ENCODE peak calls at places on chromosomes 16 and 17, in ten cellular contexts. L is H9, Z is heart left ventricle, S is transverse colon, T is gastrocnemius medialis, M is suprapubic skin, I is ascending aorta, C is lung, F is HAP-1, O is neuronal stem cell. U is an unnamed sample.

GRCh38 chr17:7042507-7043194 is 1.2 kb downstream of the SLC16A11 start:
- DNase-seq in S (no peak), Z (no peak), F (no peak), L (peak; percentile 71), M (no peak), T (no peak), I (no peak), O (no peak), C (no peak), U (no peak)

GRCh38 chr17:16267174-16267573 is 50.2 kb downstream of the PIGL start:
- DNase-seq in I (no peak), C (no peak), M (no peak), S (no peak), O (no peak), T (no peak), L (no peak), Z (no peak), F (no peak), U (no peak)

GRCh38 chr17:45319239-45319703 is 2.5 kb upstream of the MAP3K14 start:
- DNase-seq in Z (no peak), T (no peak), S (no peak), L (no peak), C (no peak), I (no peak), F (no peak), O (no peak), M (no peak), U (no peak)

GRCh38 chr16:58510776-58511628 is 4.3 kb upstream of the SETD6 start:
- DNase-seq in I (peak; percentile 56), F (no peak), O (no peak), C (no peak), L (no peak), Z (no peak), T (no peak), M (peak; percentile 63), S (no peak), U (peak; percentile 75)

GRCh38 chr16:86878290-86879160 is 300.2 kb downstream of the FOXL1 start:
- DNase-seq in M (no peak), F (no peak), S (no peak), Z (no peak), C (no peak), O (no peak), I (no peak), T (no peak), L (no peak), U (no peak)

GRCh38 chr16:3017806-3018506 is at the start of gene CLDN6:
- DNase-seq in O (peak; percentile 77), L (peak; percentile 97), T (no peak), C (no peak), I (no peak), S (peak; percentile 32), Z (no peak), F (peak; percentile 65), M (no peak), U (no peak)

GRCh38 chr17:43900183-43900857 is 7.0 kb downstream of the MPP2 start:
- DNase-seq in T (peak; percentile 66), I (peak; percentile 90), L (peak; percentile 96), M (peak; percentile 88), S (peak; percentile 87), O (peak; percentile 89), C (peak; percentile 85), F (peak; percentile 95), Z (peak; percentile 90), U (peak; percentile 94)

GRCh38 chr17:71329310-71330098 is 791.3 kb upstream of the SOX9 start:
- DNase-seq in T (no peak), C (no peak), I (no peak), O (no peak), M (no peak), Z (no peak), L (no peak), S (no peak), F (no peak), U (no peak)

GRCh38 chr17:31629696-31630470 is 229.2 kb downstream of the COPRS start:
- DNase-seq in I (no peak), S (no peak), L (no peak), C (no peak), F (no peak), Z (no peak), M (no peak), T (no peak), O (no peak), U (no peak)

GRCh38 chr17:61461967-61462733 is 9.9 kb downstream of the TBX4 start:
- DNase-seq in T (no peak), I (no peak), F (peak; percentile 27), Z (no peak), O (no peak), S (no peak), L (peak; percentile 55), C (no peak), M (no peak), U (no peak)

GRCh38 chr16:88469615-88470395 is 16.7 kb downstream of the ZFPM1 start:
- DNase-seq in F (no peak), O (no peak), T (no peak), L (no peak), S (no peak), Z (no peak), C (no peak), M (no peak), I (no peak), U (no peak)

GRCh38 chr16:52492789-52493357 is 54.1 kb downstream of the TOX3 start:
- DNase-seq in I (no peak), C (no peak), S (no peak), O (no peak), F (no peak), L (no peak), Z (no peak), M (no peak), T (no peak), U (no peak)

GRCh38 chr17:74417178-74418045 is 14.5 kb upstream of the GPRC5C start:
- DNase-seq in Z (no peak), F (no peak), L (peak; percentile 56), M (no peak), I (no peak), S (peak; percentile 55), T (peak; percentile 47), C (no peak), O (no peak), U (no peak)

GRCh38 chr16:88804552-88805339 is 1.2 kb downstream of the CDT1 start:
- DNase-seq in M (no peak), O (no peak), S (no peak), F (peak; percentile 65), T (no peak), I (no peak), Z (no peak), L (peak; percentile 65), C (no peak), U (no peak)

GRCh38 chr16:51922476-51922875 is 624.5 kb downstream of the TOX3 start:
- DNase-seq in O (no peak), F (no peak), T (no peak), S (no peak), I (no peak), C (no peak), L (no peak), Z (no peak), M (no peak), U (no peak)

DNA sequence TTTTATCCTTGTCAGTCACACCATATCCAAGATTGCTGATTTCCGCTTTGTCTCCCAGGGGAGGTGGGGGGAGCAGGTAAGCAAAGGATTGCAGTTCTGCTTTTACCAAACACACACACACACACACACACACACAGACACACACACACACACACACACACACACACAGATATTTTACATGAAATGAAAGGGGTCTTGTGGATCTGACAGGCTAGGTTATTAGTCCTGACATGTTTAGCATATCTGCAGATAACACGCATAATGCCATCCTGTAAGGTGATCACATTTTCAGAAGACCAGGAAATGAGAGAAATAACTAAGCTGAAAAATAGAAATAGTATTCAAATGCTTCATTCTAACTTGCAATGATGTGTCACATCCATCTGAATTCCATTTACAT is 1113.3 kb downstream of the CDH8 start:
- DNase-seq in O (no peak), I (no peak), L (no peak), Z (no peak), M (no peak), C (no peak), S (no peak), F (no peak), T (no peak), U (no peak)
- H3K9me3 ChIP-seq in O (no peaks in the 10 kb centered on the region), I (no peaks in the 10 kb centered on the region), L (no peaks in the 10 kb centered on the region), Z (no peaks in the 10 kb centered on the region), M (no peaks in the 10 kb centered on the region), C (no peaks in the 10 kb centered on the region), S (no peaks in the 10 kb centered on the region), F (no peaks in the 10 kb centered on the region), T (no peaks in the 10 kb centered on the region), U (no peaks in the 10 kb centered on the region)

DNA sequence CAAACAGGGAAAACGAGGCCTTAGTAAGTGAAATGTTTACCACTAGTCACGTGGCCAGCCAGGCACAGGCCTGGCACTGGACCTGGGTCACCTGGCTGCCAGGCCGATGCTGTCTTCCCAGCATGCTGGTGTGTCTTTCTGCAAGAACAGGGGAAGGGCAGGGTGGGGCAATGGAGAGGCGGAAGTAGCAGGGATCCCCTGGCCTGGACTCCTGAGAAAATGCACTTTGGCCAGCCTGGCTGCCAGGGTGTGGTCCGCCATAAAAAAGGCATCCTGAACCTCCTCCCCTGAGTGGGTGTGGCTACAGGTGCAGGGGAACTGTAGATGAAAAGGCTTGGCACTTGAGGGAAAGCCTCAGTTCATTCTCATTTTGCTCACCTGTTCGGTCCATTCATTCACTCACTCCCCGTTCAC is 1.0 kb upstream of the ANKRD40CL start:
- DNase-seq in F (no peak), C (peak; percentile 58), L (peak; percentile 50), O (no peak), M (no peak), S (peak; percentile 95), I (no peak), Z (no peak), T (no peak), U (peak; percentile 85)
- H3K4me1 ChIP-seq in F (peaks cover 4% of the 10 kb centered on the region), C (peaks cover 14% of the 10 kb centered on the region), L (peaks cover 4% of the 10 kb centered on the region), O (peaks cover 3% of the 10 kb centered on the region), M (peaks cover 32% of the 10 kb centered on the region), S (peaks cover 33% of the 10 kb centered on the region), I (peaks cover 6% of the 10 kb centered on the region), Z (peaks cover 3% of the 10 kb centered on the region), T (no peaks in the 10 kb centered on the region), U (peaks cover 10% of the 10 kb centered on the region)

DNA sequence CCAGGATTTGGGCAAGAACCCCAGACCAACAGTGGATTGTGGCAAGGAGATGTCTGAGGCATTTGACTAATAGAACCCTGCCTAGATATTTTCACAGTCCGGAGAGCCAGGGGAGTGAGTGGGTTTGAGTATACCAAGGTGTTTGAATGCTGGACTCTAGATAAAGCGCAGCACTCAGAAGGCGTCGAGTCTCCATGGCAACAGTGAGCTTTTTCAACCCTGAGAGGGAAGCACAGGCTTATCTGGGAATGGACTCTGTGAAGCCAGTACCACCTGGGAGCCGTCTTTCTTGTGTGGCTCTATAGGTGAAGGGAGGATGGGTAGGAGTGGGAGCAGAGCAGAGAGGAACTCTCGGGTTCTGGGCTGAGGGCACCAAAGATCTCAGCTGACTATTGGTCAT is 147.0 kb downstream of the SHISA6 start:
- DNase-seq in M (no peak), I (no peak), F (no peak), T (no peak), C (no peak), S (no peak), Z (no peak), L (no peak), O (peak; percentile 26), U (no peak)
- H3K9me3 ChIP-seq in M (no peaks in the 10 kb centered on the region), I (no peaks in the 10 kb centered on the region), F (no peaks in the 10 kb centered on the region), T (no peaks in the 10 kb centered on the region), C (peaks cover 7% of the 10 kb centered on the region), S (no peaks in the 10 kb centered on the region), Z (peaks cover 7% of the 10 kb centered on the region), L (no peaks in the 10 kb centered on the region), O (no peaks in the 10 kb centered on the region), U (no peaks in the 10 kb centered on the region)

DNA sequence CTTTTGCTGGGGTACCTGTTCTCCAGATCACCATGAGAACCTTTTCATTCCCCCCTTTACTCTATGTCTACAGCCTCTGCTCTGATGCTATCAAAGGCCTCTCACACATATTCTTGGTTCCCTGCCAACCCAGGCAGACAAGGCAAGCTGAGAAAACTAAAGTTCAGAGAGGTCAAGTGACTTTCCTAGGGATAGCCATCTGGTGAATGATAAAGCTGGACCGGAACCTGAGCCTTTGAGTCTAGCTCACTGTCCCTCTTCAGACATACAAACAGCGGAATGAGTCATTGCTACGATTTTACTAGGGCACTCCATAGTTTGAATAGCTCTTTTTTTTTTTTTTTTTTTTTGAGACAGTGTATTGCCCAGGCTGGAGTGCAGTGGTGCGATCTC is 73.3 kb downstream of the XYLT1 start:
- DNase-seq in C (no peak), I (no peak), S (peak; percentile 57), M (no peak), Z (no peak), L (no peak), O (no peak), T (no peak), F (no peak), U (no peak)
- H3K4me1 ChIP-seq in C (peaks cover 19% of the 10 kb centered on the region), I (peaks cover 4% of the 10 kb centered on the region), S (peaks cover 27% of the 10 kb centered on the region), M (peaks cover 14% of the 10 kb centered on the region), Z (peaks cover 13% of the 10 kb centered on the region), L (peaks cover 2% of the 10 kb centered on the region), O (peaks cover 10% of the 10 kb centered on the region), T (peaks cover 14% of the 10 kb centered on the region), F (no peaks in the 10 kb centered on the region), U (peaks cover 6% of the 10 kb centered on the region)